ENCODE peak calls at places on chromosome 5, in nine cellular contexts. I is breast epithelium, N is HepG2, M is SK-N-SH, A is Panc1, V is HCT116, P is transverse colon, E is sigmoid colon, R is SK-N-MC. C is an unnamed sample.

GRCh38 chr5:176901260-176902101 is 2.3 kb upstream of the HK3 start:
- DNase-seq in I (peak; percentile 6), N (no peak), M (no peak), E (peak; percentile 43), A (no peak), R (no peak), V (no peak), P (no peak), C (no peak)

GRCh38 chr5:92907914-92908606 is 673.0 kb downstream of the NR2F1-AS1 start:
- DNase-seq in P (no peak), M (no peak), I (no peak), A (no peak), N (peak; percentile 81), V (no peak), E (no peak), R (no peak), C (no peak)

GRCh38 chr5:88279584-88279983 is 10.9 kb upstream of the TMEM161B start:
- DNase-seq in R (no peak), V (no peak), I (no peak), P (no peak), N (no peak), E (no peak), M (no peak), A (no peak), C (no peak)

GRCh38 chr5:68710514-68710913 is 383.3 kb upstream of the SLC30A5 start:
- DNase-seq in V (no peak), A (no peak), R (no peak), P (no peak), E (no peak), N (no peak), I (no peak), M (no peak), C (no peak)

GRCh38 chr5:42366051-42366450 is 57.2 kb upstream of the GHR start:
- DNase-seq in E (no peak), I (no peak), A (no peak), M (no peak), N (no peak), R (no peak), P (no peak), V (no peak), C (no peak)

GRCh38 chr5:104412649-104413240 is 850.2 kb upstream of the NUDT12 start:
- DNase-seq in M (no peak), N (peak; percentile 20), I (no peak), V (peak; percentile 21), P (no peak), A (peak; percentile 0), R (no peak), E (no peak), C (no peak)

GRCh38 chr5:142420521-142420920 is 95.7 kb upstream of the SPRY4 start:
- DNase-seq in A (no peak), P (no peak), N (no peak), I (no peak), E (no peak), V (no peak), R (no peak), M (no peak), C (no peak)

GRCh38 chr5:2387224-2388004 is 364.1 kb downstream of the IRX2 start:
- DNase-seq in A (no peak), R (no peak), I (no peak), M (no peak), E (no peak), V (no peak), P (no peak), N (no peak), C (no peak)

GRCh38 chr5:10511741-10512640 is 51.9 kb upstream of the ANKRD33B start:
- DNase-seq in M (no peak), N (no peak), V (no peak), R (no peak), P (no peak), E (no peak), I (no peak), A (no peak), C (peak; percentile 16)

DNA sequence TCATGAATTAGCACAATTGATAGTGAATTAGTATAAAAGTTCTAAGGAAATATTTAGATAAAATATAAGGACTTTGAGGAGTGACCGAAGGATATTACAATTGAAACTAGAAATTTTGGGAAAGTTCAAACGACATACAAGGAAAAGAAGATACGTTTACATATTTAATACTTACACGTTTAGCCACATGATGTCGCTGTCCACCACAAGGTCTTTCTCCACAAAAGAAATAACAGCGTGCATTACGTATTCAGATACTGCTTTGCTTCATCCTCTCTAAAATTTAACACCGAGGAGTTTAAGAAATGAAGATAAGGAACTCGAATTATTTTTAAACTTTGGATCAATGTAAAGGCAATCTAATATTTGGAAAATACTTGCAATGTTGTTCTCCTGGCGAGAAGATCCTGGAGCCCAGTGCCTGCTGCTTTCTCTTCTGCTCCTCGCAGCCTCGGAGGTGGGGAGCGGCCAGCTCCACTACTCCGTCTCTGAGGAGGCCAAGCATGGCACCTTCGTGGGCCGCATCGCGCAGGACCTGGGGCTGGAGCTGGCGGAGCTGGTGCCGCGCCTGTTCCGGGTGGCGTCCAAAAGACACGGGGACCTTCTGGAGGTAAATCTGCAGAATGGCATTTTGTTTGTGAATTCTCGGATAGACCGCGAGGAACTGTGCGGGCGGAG is at the start of gene PCDHA3:
- DNase-seq in I (no peak), R (no peak), V (no peak), P (no peak), E (no peak), M (no peak), A (no peak), N (peak; percentile 9), C (no peak)
- H3K9me3 ChIP-seq in I (peaks cover 58% of the 10 kb centered on the region), R (no peaks in the 10 kb centered on the region), V (peaks cover 5% of the 10 kb centered on the region), P (peaks cover 5% of the 10 kb centered on the region), E (peaks cover 25% of the 10 kb centered on the region), M (peaks cover 19% of the 10 kb centered on the region), A (peaks cover 29% of the 10 kb centered on the region), N (peaks cover 24% of the 10 kb centered on the region), C (peaks cover 95% of the 10 kb centered on the region)

DNA sequence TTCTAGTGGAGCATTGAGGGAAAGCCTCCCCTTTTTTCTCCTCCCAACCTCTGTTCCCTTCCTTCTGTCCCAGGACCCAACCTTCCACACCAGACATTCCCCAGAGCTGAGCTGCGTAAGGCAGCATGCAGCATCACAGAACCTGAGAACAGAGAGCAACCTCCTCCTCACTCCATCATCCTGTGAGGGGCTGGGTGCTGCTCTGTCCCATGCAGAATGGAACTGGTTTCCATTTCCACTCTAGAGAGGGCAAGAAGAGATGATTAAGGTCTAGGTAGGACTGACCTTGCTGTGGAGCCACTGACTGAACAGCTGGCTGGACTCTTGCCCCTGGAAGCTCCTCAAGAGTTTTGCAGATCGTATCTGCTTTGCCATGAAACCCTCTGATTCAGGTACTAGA is 30.1 kb upstream of the IL7R start:
- DNase-seq in M (no peak), R (no peak), N (no peak), P (no peak), E (no peak), A (no peak), I (no peak), V (no peak), C (no peak)
- H3K4me3 ChIP-seq in M (no peak overlapping the region), R (no peak overlapping the region), N (no peak overlapping the region), P (no peak overlapping the region), E (no peak overlapping the region), A (no peak overlapping the region), I (no peak overlapping the region), V (no peak overlapping the region), C (no peak overlapping the region)

GRCh38 chr5:147803941-147804717 is 21.6 kb upstream of the JAKMIP2 start:
- DNase-seq in M (no peak), A (no peak), P (peak; percentile 10), E (no peak), R (no peak), I (no peak), N (no peak), V (no peak), C (no peak)

GRCh38 chr5:147801461-147801860 is 18.9 kb upstream of the JAKMIP2 start:
- DNase-seq in V (no peak), P (no peak), E (no peak), R (no peak), N (no peak), I (no peak), M (no peak), A (no peak), C (no peak)

GRCh38 chr5:147809830-147810666 is 21.4 kb downstream of the SPINK1 start:
- DNase-seq in A (no peak), P (no peak), R (no peak), M (no peak), V (no peak), I (no peak), N (no peak), E (no peak), C (no peak)

GRCh38 chr5:147805030-147805454 is 22.5 kb upstream of the JAKMIP2 start:
- DNase-seq in A (no peak), V (no peak), E (no peak), I (no peak), M (no peak), P (peak; percentile 17), R (peak; percentile 92), N (no peak), C (peak; percentile 84)
- TF ChIP-seq POLR2AphosphoS5 in A (no peak), V (no peak), E (no peak), I (no peak), M (no peak), P (no peak), R (peak; percentile 78), N (no peak), C (no peak)

GRCh38 chr5:141345327-141345726 is 1.7 kb downstream of the PCDHGA3 start:
- DNase-seq in E (no peak), P (no peak), I (no peak), M (no peak), R (no peak), A (no peak), N (no peak), V (no peak), C (no peak)

GRCh38 chr5:141342773-141343172 is 856 bp upstream of the PCDHGA3 start:
- DNase-seq in E (no peak), M (no peak), N (no peak), R (no peak), A (no peak), P (no peak), V (no peak), I (no peak), C (no peak)

GRCh38 chr5:141338538-141339306 is at the start of gene PCDHGA2:
- DNase-seq in E (no peak), R (no peak), N (peak; percentile 18), M (peak; percentile 46), V (no peak), A (no peak), P (no peak), I (no peak), C (no peak)

GRCh38 chr5:141343953-141344463 is 379 bp downstream of the PCDHGA3 start:
- DNase-seq in R (no peak), N (no peak), A (no peak), M (no peak), P (no peak), E (no peak), V (no peak), I (no peak), C (no peak)

DNA sequence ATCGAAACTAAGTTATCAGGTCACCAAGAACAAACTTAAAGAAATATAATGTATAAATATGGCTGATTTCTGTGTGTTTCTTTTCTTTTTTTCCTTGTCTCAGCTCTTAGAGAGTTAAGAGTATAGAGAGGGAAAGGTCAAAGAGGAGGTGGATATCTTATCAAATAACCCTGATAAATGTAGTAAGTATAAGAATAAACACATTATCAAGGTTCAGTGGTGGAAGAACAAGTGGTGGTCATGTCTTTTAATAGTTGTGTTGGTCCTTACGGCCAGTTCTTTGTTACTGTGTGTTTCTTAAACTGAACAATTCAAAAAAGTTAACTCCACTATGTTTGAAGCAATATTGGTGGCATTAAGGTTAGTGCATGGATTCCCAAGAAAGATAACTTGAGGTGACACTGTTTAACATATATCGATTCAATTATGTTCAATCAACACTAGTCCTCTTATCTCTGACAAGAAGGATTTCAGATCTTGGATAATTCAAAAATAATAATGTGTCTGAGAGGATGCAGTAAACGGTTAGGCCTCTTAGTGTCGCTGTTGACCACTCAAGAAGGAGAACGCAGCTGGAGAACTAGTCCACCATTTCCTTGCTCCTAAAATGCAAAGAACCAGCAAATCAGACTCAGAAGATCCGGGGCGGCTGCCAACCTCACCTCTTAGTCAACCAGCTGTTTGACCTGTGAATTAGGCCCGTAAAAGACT is at the start of gene PCDHGA3:
- DNase-seq in P (no peak), A (no peak), R (no peak), N (no peak), E (no peak), M (no peak), I (no peak), V (no peak), C (no peak)
- H3K9me3 ChIP-seq in P (peaks cover 36% of the 10 kb centered on the region), A (no peaks in the 10 kb centered on the region), R (no peaks in the 10 kb centered on the region), N (peaks cover 29% of the 10 kb centered on the region), E (peaks cover 88% of the 10 kb centered on the region), M (no peaks in the 10 kb centered on the region), I (peaks cover 98% of the 10 kb centered on the region), V (peaks cover 4% of the 10 kb centered on the region), C (peaks cover 98% of the 10 kb centered on the region)